ENCODE peak calls at places on chromosomes 11 and 22, in six cellular contexts. R is esophagus squamous epithelium, I is PC-9, O is left lung, V is adrenal gland, A is fibroblast of lung. M is an unnamed sample.

GRCh38 chr11:127843483-127844396 is 743.6 kb downstream of the ETS1 start:
- DNase-seq in A (peak; percentile 56), R (no peak), O (peak; percentile 79), V (peak; percentile 83), I (peak; percentile 69), M (no peak)

GRCh38 chr11:125092669-125093068 is 18.8 kb downstream of the TMEM218 start:
- DNase-seq in O (no peak), A (no peak), I (no peak), V (no peak), R (no peak), M (no peak)

GRCh38 chr11:7924526-7924925 is 6.5 kb downstream of the OR10A6 start:
- DNase-seq in A (peak; percentile 16), V (no peak), O (no peak), R (no peak), I (no peak), M (no peak)

GRCh38 chr11:35682230-35683195 is 19.9 kb downstream of the TRIM44 start:
- DNase-seq in R (no peak), V (no peak), A (peak; percentile 19), I (no peak), O (no peak), M (no peak)

GRCh38 chr22:32255726-32256125 is 579 bp upstream of the SLC5A4 start:
- DNase-seq in R (no peak), I (no peak), O (no peak), V (no peak), A (no peak), M (no peak)

GRCh38 chr11:75288846-75289760 is 48.5 kb downstream of the TPBGL start:
- DNase-seq in O (no peak), I (no peak), R (no peak), V (no peak), A (peak; percentile 15), M (no peak)

GRCh38 chr22:48445113-48445827 is 1382.4 kb downstream of the BRD1 start:
- DNase-seq in O (no peak), V (no peak), I (no peak), R (no peak), A (no peak), M (no peak)

GRCh38 chr22:21074092-21074715 is 28.5 kb downstream of the LRRC74B start:
- DNase-seq in A (peak; percentile 50), R (no peak), V (peak; percentile 88), I (peak; percentile 37), O (no peak), M (no peak)

GRCh38 chr11:75471134-75471943 is 38.3 kb upstream of the KLHL35 start:
- DNase-seq in O (peak; percentile 10), I (no peak), A (no peak), R (no peak), V (no peak), M (no peak)

GRCh38 chr22:45072322-45072903 is 62.6 kb upstream of the PHF21B start:
- DNase-seq in O (no peak), V (peak; percentile 33), R (no peak), I (peak; percentile 79), A (peak; percentile 48), M (no peak)

GRCh38 chr22:27994481-27995331 is 75.7 kb upstream of the PITPNB start:
- DNase-seq in I (no peak), O (peak; percentile 48), V (no peak), R (no peak), A (no peak), M (no peak)

GRCh38 chr22:48748860-48749554 is 1078.7 kb downstream of the BRD1 start:
- DNase-seq in R (no peak), O (peak; percentile 53), A (no peak), I (no peak), V (peak; percentile 8), M (no peak)

GRCh38 chr11:129992161-129992944 is 10.3 kb downstream of the PRDM10 start:
- DNase-seq in A (peak; percentile 8), O (no peak), V (peak; percentile 49), I (peak; percentile 5), R (no peak), M (no peak)
- TF ChIP-seq CTCF in A (no peak), O (no peak), V (no peak), I (no peak), R (peak; percentile 34), M (peak; percentile 49)

DNA sequence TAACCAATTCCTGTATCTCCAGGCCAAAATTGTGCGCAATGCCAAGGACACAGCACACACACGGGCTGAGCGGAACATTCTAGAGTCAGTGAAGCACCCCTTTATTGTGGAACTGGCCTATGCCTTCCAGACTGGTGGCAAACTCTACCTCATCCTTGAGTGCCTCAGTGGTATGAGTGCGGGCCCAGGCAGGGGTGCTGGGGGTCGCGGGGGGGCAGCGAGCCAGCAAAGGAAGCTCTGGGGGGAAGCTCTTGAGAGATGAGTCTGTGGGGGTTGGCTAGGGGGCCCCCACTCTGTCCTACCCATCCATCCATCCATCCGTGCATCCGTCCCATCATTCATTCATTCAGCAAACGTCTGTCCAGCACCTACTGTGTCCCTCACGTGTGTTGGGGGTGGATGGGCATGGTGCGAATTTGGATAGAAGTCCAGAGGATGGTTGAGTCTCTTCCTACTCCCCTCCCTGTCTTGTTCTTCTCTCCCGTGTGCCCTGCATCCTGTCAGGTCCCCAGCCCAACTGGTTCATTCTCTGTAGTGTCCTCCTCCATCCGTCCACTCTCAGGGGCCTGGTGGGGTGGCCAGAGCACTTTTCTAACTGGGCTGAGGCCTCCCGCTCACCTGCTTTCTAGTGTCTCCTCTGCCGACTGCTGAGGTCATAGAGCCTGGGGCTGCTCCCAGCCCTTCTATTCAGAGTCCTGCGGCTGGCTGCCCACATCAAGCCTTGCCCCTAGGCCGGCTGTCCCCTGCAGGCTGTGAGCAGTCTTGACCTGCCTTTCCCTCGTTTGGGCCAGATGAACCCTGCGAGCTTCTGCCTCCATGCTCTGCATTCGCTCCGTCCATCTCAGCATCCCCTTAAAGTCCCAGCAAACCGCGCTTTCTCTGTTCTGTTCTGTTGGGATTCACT is 3.3 kb downstream of the RPS6KB2 start:
- DNase-seq in V (no peak), O (no peak), I (no peak), A (no peak), R (no peak), M (no peak)
- H3K36me3 ChIP-seq in V (peaks cover 42% of the 10 kb centered on the region), O (peaks cover 71% of the 10 kb centered on the region), I (no peaks in the 10 kb centered on the region), A (peaks cover 31% of the 10 kb centered on the region), R (peaks cover 44% of the 10 kb centered on the region), M (peaks cover 32% of the 10 kb centered on the region)

DNA sequence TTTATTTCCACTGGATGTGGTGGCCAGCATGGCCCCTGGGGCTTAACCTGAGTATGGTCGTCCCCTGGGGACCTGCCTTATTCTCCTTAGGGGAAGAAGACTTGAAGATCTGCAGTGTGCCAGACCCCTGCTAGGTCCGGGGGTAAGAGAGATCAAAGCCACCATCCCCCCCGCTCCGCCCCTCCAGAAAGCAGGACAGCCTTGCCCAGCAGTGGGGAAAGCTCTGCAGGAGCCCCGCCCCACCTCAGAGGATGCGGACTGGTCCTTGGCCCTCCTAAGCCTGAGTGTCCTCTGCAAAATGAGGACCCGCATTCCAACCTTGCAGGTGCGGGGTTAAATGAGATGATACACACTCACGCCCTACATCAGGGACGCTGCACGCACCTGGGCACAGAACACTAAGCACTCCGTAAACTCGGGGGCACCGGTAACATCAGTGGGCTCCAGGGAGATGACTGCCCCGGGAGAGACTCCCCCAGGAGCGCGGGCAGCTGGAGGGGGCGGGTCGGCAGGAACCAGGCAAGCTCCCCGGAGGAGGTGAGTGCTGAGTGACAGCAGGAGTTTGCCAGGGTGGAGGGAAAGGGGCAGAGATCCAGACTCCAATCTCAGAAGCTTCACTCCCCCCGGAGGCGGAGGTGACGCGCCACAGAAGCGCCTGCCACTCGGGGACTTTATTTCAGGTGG is 564 bp upstream of the ANO1 start:
- DNase-seq in A (no peak), O (peak; percentile 58), V (no peak), R (no peak), I (peak; percentile 24), M (no peak)
- H3K27me3 ChIP-seq in A (peaks cover 21% of the 10 kb centered on the region), O (peaks cover 81% of the 10 kb centered on the region), V (peaks cover 23% of the 10 kb centered on the region), R (peaks cover 7% of the 10 kb centered on the region), I (no peaks in the 10 kb centered on the region), M (peaks cover 2% of the 10 kb centered on the region)

GRCh38 chr11:74030668-74031309 is 21.9 kb upstream of the UCP3 start:
- DNase-seq in R (no peak), I (no peak), O (no peak), V (no peak), A (no peak), M (no peak)

GRCh38 chr11:74035264-74035663 is 26.4 kb upstream of the UCP3 start:
- DNase-seq in A (peak; percentile 55), O (no peak), V (no peak), I (no peak), R (no peak), M (no peak)

GRCh38 chr11:74031310-74031676 is 22.4 kb upstream of the UCP3 start:
- DNase-seq in R (no peak), O (no peak), V (no peak), A (peak; percentile 33), I (no peak), M (no peak)

GRCh38 chr11:74037309-74037708 is 28.4 kb upstream of the UCP3 start:
- DNase-seq in A (no peak), O (no peak), I (peak; percentile 71), R (no peak), V (no peak), M (no peak)

DNA sequence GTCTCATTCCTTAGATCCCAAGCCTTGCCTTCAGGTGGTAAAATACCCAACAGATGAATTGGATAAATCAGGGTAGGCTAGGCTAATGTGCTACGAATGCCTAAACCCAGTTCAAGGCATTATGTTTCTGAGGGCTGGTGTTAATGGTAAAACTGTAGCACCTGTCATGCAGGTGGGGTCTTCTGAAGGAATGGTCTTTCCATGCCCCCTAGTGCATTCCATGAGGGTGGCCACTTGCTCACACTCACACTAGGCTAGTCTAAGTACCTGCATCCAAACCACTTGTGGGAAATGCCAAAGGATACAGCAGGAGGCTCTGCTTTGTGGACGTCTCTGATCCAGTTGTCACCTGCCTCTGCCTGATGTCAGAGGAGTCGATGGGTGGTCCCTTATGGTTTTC is 24.2 kb upstream of the UCP3 start:
- DNase-seq in I (no peak), A (no peak), R (no peak), V (no peak), O (no peak), M (no peak)
- TF ChIP-seq CTCF in I (no peak), A (no peak), R (no peak), V (no peak), O (no peak), M (no peak)

GRCh38 chr11:34649597-34649996 is 28.7 kb downstream of the EHF start:
- DNase-seq in V (peak; percentile 65), R (no peak), O (no peak), I (no peak), A (no peak), M (no peak)
- H3K36me3 ChIP-seq in V (no peaks in the 10 kb centered on the region), R (no peaks in the 10 kb centered on the region), O (peaks cover 5% of the 10 kb centered on the region), I (peaks cover 78% of the 10 kb centered on the region), A (no peaks in the 10 kb centered on the region), M (no peaks in the 10 kb centered on the region)

DNA sequence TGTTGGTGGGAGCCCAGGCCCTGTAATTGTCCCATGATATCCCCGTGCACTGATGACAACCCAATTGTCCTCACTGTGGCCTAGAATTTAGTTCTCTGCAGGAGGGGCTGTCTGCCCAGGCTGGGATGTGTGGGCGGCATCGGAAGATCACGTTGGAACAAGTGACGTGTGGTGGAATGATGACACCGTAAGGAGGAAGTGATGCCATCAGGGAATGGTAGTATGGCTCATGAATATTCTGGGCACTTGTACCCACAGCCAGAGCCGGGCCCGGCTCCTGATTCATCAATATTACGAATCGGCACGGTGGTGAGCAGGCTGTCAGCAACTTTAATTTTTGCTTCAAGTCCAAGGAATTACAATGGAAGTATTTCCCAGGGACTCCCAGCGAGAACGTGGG is 111.6 kb downstream of the MIAT start:
- DNase-seq in R (no peak), I (no peak), A (no peak), V (no peak), O (no peak), M (no peak)
- H3K27me3 ChIP-seq in R (no peaks in the 10 kb centered on the region), I (no peaks in the 10 kb centered on the region), A (no peaks in the 10 kb centered on the region), V (no peaks in the 10 kb centered on the region), O (no peaks in the 10 kb centered on the region), M (no peaks in the 10 kb centered on the region)

GRCh38 chr11:122556605-122557004 is 98.9 kb upstream of the UBASH3B start:
- DNase-seq in A (peak; percentile 19), R (no peak), O (peak; percentile 74), I (peak; percentile 34), V (no peak), M (peak; percentile 13)
- TF ChIP-seq CTCF in A (peak; percentile 33), R (no peak), O (no peak), I (no peak), V (no peak), M (no peak)

M was measured in GM06990.